ENCODE peak calls at places on chromosome 6, in four cellular contexts. C is astrocyte, B is retinal pigment epithelial cell, K is left lung. Z is an unnamed sample.

GRCh38 chr6:127277878-127278843 is 11.5 kb downstream of the RNF146 start:
- DNase-seq in B (no peak), K (no peak), C (no peak), Z (no peak)

GRCh38 chr6:117555882-117556498 is 46.3 kb downstream of the GOPC start:
- DNase-seq in K (no peak), C (no peak), B (no peak), Z (no peak)

GRCh38 chr6:157769776-157770430 is 53.1 kb upstream of the SNX9 start:
- DNase-seq in K (no peak), B (no peak), C (no peak), Z (peak; percentile 41)

GRCh38 chr6:169536446-169537170 is 165.2 kb downstream of the WDR27 start:
- DNase-seq in C (peak; percentile 90), B (no peak), K (no peak), Z (no peak)

GRCh38 chr6:106967936-106968555 is 6.5 kb downstream of the CD24 start:
- DNase-seq in K (no peak), C (no peak), B (no peak), Z (no peak)

GRCh38 chr6:57162516-57162915 is 9.6 kb upstream of the BAG2 start:
- DNase-seq in B (no peak), C (no peak), K (no peak), Z (no peak)

GRCh38 chr6:145042559-145042958 is 692.8 kb downstream of the EPM2A start:
- DNase-seq in B (no peak), C (no peak), K (no peak), Z (no peak)

GRCh38 chr6:87065117-87065516 is 29.8 kb downstream of the CGA start:
- DNase-seq in B (no peak), C (no peak), K (no peak), Z (no peak)

GRCh38 chr6:36701401-36701991 is 3.9 kb downstream of the RAB44 start:
- DNase-seq in C (no peak), B (no peak), K (no peak), Z (no peak)
- TF ChIP-seq CTCF in C (no peak), B (peak; percentile 43), K (no peak), Z (peak; percentile 50)

DNA sequence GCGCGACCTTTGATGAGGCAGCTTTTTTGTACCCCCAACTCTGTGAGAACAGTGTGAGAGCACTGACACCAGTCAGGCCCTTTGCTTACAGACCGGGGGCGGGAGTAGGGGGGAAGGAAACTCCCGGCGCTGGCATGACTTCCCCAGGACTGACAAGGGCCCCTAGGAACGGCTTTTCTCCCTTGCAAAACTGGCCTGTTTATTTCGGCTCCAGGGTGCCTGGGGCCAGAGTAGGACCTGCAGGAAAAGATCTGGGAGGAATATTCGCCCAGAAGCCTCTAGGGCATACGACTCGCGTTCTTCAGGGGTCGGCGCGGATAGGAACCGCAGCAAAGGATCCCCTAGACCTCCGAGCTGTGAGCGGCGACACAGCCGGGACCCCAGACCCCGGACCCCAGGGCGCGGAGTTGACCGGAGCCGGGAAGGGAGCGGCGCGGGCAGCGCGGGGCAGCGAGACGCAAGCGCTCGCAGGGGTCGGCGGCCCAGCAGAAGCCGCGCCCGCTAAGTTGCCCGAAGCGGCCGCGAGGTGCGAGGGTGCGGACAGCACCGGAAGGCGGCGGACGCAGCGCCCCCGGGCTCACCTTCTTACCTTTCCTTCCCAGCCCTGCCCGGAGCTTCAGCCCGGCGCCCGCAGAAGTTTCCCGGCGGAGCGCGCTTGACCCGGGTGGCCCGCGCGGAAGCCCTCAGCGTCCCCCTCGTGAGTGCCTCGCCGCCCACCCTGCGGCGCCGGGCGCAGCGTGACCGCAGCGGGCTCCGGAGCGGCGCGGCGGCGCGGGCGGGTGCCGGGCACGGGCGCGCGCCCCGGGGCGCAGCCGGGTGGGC is at the start of gene POPDC3:
- DNase-seq in K (peak; percentile 79), C (no peak), B (no peak), Z (no peak)
- H3K4me3 ChIP-seq in K (peak within 1 kb of the TSS; percentile 29), C (peak within 1 kb of the TSS; percentile 72), B (peak within 1 kb of the TSS; percentile 67), Z (peak within 1 kb of the TSS; percentile 52)

GRCh38 chr6:149095842-149096241 is 221.7 kb upstream of the TAB2 start:
- DNase-seq in C (no peak), B (no peak), K (no peak), Z (no peak)
- TF ChIP-seq CTCF in C (no peak), B (no peak), K (no peak), Z (no peak)

GRCh38 chr6:42104095-42104806 is 38.2 kb downstream of the C6orf132 start:
- DNase-seq in K (peak; percentile 91), C (no peak), B (no peak), Z (no peak)
- H3K4me3 ChIP-seq in K (peak overlapping the region; percentile 41), C (peak overlapping the region; percentile 28), B (peak overlapping the region; percentile 28), Z (peak overlapping the region; percentile 34)

DNA sequence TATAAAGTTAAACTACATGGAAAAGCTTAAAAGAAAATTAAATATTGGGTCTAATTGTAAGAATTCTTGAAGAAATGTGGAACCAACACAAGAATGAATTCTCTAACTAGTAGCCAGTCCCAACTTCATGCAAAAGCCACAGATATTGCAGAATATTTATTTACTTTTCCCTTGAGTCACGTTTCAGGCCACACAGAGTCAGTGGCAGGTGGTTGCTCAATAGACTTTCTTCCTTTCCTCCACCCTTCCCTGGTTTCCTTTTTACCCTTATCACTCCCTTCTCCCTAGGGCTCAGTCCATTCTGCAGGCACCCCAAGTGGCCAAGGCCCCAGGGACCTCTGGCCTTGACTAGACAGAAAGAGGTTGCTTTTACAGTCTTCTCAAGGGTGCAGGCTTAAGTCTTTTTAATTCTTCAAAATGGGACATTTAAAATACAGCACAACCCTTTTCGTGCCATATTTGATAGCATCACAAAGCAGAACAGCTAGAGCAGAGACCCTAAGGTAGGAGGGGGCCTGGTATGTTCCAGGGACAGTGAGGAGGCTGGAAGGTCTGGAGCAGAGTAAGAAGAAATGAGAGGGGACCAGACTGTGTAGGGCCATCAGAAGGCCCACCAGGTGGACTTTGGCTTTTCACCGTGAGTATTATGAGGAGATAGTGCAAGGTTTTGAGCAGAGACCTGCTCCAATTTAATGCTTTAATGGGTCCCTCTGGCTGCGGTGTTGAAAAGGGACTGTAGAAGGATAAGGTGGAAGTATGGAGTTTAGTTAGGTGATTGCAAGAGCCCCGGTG is 65.0 kb downstream of the HDDC2 start:
- DNase-seq in K (no peak), B (no peak), C (no peak), Z (no peak)
- TF ChIP-seq CTCF in K (no peak), B (no peak), C (no peak), Z (no peak)

GRCh38 chr6:43627008-43627825 is 1.8 kb downstream of the GTPBP2 start:
- DNase-seq in B (peak; percentile 77), C (peak; percentile 92), K (peak; percentile 7), Z (peak; percentile 92)
- H3K4me3 ChIP-seq in B (peak overlapping the region; percentile 23), C (peak overlapping the region; percentile 38), K (peak overlapping the region; percentile 91), Z (peak overlapping the region; percentile 100)

DNA sequence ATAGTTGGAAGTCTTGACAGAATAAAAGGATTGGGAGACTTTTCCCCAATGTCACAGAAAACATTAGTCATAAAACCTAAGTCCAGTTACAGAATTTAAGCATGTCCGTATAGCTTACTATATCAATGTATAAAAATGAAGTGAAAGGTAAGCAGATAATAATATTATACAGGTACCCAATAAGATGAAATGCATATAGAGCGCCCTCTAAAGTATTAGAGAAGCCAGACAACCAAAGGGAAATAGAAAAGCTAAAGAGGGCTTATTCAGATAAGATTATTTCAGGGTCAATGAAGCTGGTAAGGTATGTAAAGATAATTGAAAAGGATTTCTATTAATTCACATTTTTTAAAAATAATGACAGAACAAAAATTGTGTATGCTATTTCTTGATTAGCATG is 947.7 kb upstream of the MAP3K7 start:
- DNase-seq in K (no peak), B (no peak), C (no peak), Z (no peak)
- TF ChIP-seq CTCF in K (no peak), B (peak; percentile 26), C (no peak), Z (peak; percentile 59)

GRCh38 chr6:137810554-137811120 is 56.4 kb upstream of the TNFAIP3 start:
- DNase-seq in B (no peak), C (no peak), K (no peak), Z (no peak)

GRCh38 chr6:137808836-137809315 is 58.2 kb upstream of the TNFAIP3 start:
- DNase-seq in B (no peak), C (no peak), K (no peak), Z (no peak)

GRCh38 chr6:137811121-137811911 is 55.7 kb upstream of the TNFAIP3 start:
- DNase-seq in K (peak; percentile 93), B (peak; percentile 90), C (peak; percentile 85), Z (peak; percentile 92)

GRCh38 chr6:137813308-137813707 is 53.8 kb upstream of the TNFAIP3 start:
- DNase-seq in C (no peak), K (no peak), B (no peak), Z (no peak)

GRCh38 chr6:137811912-137812553 is 55.0 kb upstream of the TNFAIP3 start:
- DNase-seq in C (no peak), K (no peak), B (no peak), Z (no peak)
- H3K4me3 ChIP-seq in C (no peak overlapping the region), K (peak overlapping the region; percentile 2), B (no peak overlapping the region), Z (no peak overlapping the region)

GRCh38 chr6:131262060-131262459 is 126.8 kb downstream of the AKAP7 start:
- DNase-seq in K (no peak), B (no peak), C (no peak), Z (no peak)
- TF ChIP-seq CTCF in K (no peak), B (peak; percentile 17), C (no peak), Z (peak; percentile 21)